ENCODE peak calls at places on chromosomes 5 and 9, in ten cellular contexts. H is AG09319, U is Calu3, C is bronchial epithelial cell, V is HCT116, D is A549, Y is neural crest cell, K is WERI-Rb-1, Z is PC-3, Q is mammary epithelial cell. S is an unnamed sample.
A peak's percentile ranks its signal among the peaks of the same experiment; 100 is the strongest.

GRCh38 chr5:136033848-136034247 is 5.1 kb downstream of the TGFBI start:
- DNase-seq in H (no peak), U (no peak), C (peak; percentile 94), V (no peak), D (no peak), Y (no peak), K (no peak), Z (no peak), Q (peak; percentile 91), S (no peak)

GRCh38 chr5:92559743-92560142 is 1021.3 kb downstream of the NR2F1-AS1 start:
- DNase-seq in H (no peak), U (no peak), C (peak; percentile 26), V (peak; percentile 51), D (no peak), Y (no peak), K (no peak), Z (peak; percentile 34), Q (peak; percentile 33), S (no peak)

GRCh38 chr5:157731272-157732129 is at the start of gene THG1L:
- DNase-seq in H (peak; percentile 93), U (peak; percentile 99), C (peak; percentile 95), V (peak; percentile 95), D (peak; percentile 99), Y (peak; percentile 99), K (peak; percentile 99), Z (peak; percentile 100), Q (peak; percentile 98), S (peak; percentile 96)

GRCh38 chr5:173320259-173320658 is 8.0 kb downstream of the STC2 start:
- DNase-seq in H (no peak), U (no peak), C (no peak), V (no peak), D (no peak), Y (no peak), K (peak; percentile 24), Z (no peak), Q (no peak), S (no peak)

GRCh38 chr9:34623386-34624235 is 3.3 kb upstream of the DCTN3 start:
- DNase-seq in H (no peak), U (no peak), C (no peak), V (no peak), D (no peak), Y (no peak), K (no peak), Z (no peak), Q (no peak), S (no peak)

GRCh38 chr9:137167752-137168574 is 1.9 kb downstream of the LRRC26 start:
- DNase-seq in H (no peak), U (no peak), C (no peak), V (no peak), D (no peak), Y (peak; percentile 26), K (peak; percentile 82), Z (no peak), Q (no peak), S (peak; percentile 52)

GRCh38 chr9:133991211-133991921 is 758 bp downstream of the VAV2 start:
- DNase-seq in H (no peak), U (peak; percentile 32), C (no peak), V (no peak), D (no peak), Y (no peak), K (no peak), Z (no peak), Q (peak; percentile 15), S (no peak)

GRCh38 chr5:124285071-124285470 is 461.4 kb downstream of the ZNF608 start:
- DNase-seq in H (no peak), U (peak; percentile 55), C (peak; percentile 78), V (no peak), D (no peak), Y (no peak), K (no peak), Z (no peak), Q (peak; percentile 49), S (no peak)

GRCh38 chr5:84306617-84307016 is 78.1 kb downstream of the EDIL3 start:
- DNase-seq in H (no peak), U (no peak), C (no peak), V (no peak), D (no peak), Y (no peak), K (no peak), Z (peak; percentile 32), Q (no peak), S (no peak)

GRCh38 chr5:84298628-84299027 is 86.1 kb downstream of the EDIL3 start:
- DNase-seq in H (no peak), U (no peak), C (no peak), V (no peak), D (no peak), Y (no peak), K (no peak), Z (no peak), Q (no peak), S (no peak)

GRCh38 chr5:84303315-84303714 is 81.4 kb downstream of the EDIL3 start:
- DNase-seq in H (no peak), U (no peak), C (peak; percentile 75), V (no peak), D (no peak), Y (no peak), K (no peak), Z (peak; percentile 75), Q (no peak), S (no peak)

GRCh38 chr5:84301535-84301934 is 83.1 kb downstream of the EDIL3 start:
- DNase-seq in H (no peak), U (no peak), C (peak; percentile 63), V (no peak), D (no peak), Y (no peak), K (no peak), Z (peak; percentile 77), Q (no peak), S (no peak)

DNA sequence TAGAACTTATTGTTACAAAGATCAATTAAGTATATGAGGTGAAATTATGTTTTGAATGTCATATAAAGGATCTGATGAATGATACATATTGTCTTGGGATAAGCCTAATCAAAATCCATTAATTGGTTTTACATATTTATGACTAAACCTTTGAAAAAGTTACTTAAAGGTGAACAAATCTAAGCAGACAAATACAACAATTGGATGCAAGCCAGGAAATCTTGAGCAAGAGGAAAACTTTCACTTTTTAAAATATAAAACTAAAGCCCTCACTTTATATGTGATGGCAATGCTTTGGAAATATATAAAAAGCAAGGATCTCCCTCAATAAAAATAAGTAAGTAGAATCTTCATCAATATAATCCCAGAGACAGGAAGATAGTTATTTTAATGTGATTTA is 80.1 kb downstream of the EDIL3 start:
- DNase-seq in H (no peak), U (no peak), C (peak; percentile 26), V (no peak), D (no peak), Y (no peak), K (no peak), Z (no peak), Q (no peak), S (no peak)
- TF ChIP-seq CTCF in H (no peak), U (no peak), C (no peak), V (no peak), D (no peak), Y (no peak), K (no peak), Z (no peak), Q (no peak), S (no peak)

DNA sequence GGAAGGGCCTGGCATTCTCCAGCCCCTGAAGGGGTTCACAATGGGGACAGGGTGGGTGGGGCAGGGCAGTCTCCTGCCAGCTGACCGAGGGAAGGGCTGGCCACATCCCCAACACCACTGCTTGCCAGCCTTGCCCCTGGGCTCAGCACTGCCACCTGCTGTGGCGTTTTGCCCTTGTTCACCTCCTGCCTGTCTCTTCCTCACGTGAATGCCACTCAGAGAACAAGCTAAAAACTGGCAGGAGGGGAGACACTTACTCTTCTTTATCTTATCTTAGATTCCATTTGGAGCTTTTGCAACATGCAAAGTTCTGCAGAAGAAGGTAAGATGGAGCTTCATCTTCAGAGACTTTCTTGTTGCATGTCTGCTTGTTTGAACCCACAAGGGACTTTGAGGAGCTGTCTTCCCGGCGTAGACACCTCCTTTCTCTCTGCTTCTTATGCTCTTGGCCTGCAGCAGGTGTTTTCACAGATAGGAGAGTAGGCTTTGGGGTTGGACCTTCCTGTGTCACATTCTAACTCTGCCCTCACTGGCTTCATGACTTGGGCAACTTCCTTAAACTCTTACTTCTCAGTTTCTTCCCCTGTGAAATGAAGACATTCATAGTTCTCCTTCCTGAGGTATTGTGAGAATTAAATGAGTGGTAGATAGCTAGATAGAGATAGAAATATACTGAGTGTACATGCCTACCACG is 4.1 kb downstream of the LRSAM1 start:
- DNase-seq in H (no peak), U (peak; percentile 59), C (no peak), V (no peak), D (peak; percentile 40), Y (no peak), K (no peak), Z (peak; percentile 49), Q (peak; percentile 21), S (no peak)
- TF ChIP-seq CTCF in H (peak; percentile 15), U (peak; percentile 26), C (peak; percentile 77), V (peak; percentile 69), D (peak; percentile 56), Y (peak; percentile 29), K (peak; percentile 74), Z (peak; percentile 43), Q (peak; percentile 69), S (peak; percentile 63)

GRCh38 chr5:10723519-10723918 is 37.5 kb downstream of the DAP start:
- DNase-seq in H (no peak), U (no peak), C (no peak), V (no peak), D (no peak), Y (no peak), K (no peak), Z (no peak), Q (no peak), S (no peak)

GRCh38 chr5:10726913-10727517 is 34.0 kb downstream of the DAP start:
- DNase-seq in H (no peak), U (peak; percentile 27), C (no peak), V (no peak), D (no peak), Y (no peak), K (no peak), Z (no peak), Q (no peak), S (no peak)

GRCh38 chr5:10726179-10726912 is 34.7 kb downstream of the DAP start:
- DNase-seq in H (no peak), U (no peak), C (no peak), V (no peak), D (no peak), Y (no peak), K (no peak), Z (peak; percentile 49), Q (no peak), S (no peak)

GRCh38 chr5:10725636-10726035 is 35.4 kb downstream of the DAP start:
- DNase-seq in H (no peak), U (no peak), C (no peak), V (no peak), D (no peak), Y (no peak), K (no peak), Z (peak; percentile 72), Q (no peak), S (no peak)

DNA sequence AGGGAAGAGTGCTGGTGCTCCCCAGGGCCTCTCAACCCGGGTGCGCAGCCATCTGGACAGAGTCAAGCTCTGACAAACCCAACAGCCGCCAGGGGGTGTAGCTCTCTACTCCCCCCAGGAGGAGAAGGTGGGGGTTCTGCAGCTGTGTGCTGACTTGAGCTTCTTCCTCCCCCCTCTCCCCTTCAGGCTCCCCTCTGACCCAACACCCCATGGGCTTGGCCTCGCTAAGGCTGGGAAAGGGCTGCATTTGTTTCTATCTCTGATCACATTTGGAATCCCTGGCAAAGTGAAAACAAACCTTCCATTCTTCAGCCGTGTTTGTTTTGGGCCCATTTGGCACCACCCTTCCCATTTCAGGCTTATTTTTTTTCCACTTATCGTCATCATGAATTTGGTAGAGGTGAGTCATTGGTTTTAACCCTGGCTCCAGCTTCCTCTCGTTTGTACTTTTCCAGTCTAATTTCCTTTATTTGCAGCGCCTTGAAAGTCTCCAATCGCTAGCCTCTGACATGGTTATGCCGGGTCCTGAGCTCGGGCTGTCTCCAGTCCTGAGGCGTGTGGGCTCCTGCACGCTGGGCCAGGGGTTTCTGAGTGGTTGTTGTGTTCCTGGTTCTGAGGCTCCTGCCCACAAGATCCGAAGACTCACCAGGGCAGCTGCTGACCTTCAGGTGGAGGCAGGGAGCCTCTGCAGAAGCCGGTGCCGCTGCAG is 36.1 kb downstream of the DAP start:
- DNase-seq in H (no peak), U (peak; percentile 82), C (peak; percentile 80), V (peak; percentile 75), D (peak; percentile 84), Y (no peak), K (peak; percentile 42), Z (peak; percentile 100), Q (peak; percentile 76), S (no peak)
- TF ChIP-seq CTCF in H (peak; percentile 6), U (peak; percentile 77), C (peak; percentile 41), V (peak; percentile 82), D (peak; percentile 55), Y (no peak), K (peak; percentile 49), Z (peak; percentile 88), Q (no peak), S (no peak)

GRCh38 chr9:38068616-38068865 is 486 bp downstream of the SHB start:
- DNase-seq in H (no peak), U (no peak), C (no peak), V (no peak), D (no peak), Y (peak; percentile 22), K (peak; percentile 39), Z (peak; percentile 29), Q (peak; percentile 57), S (no peak)

GRCh38 chr9:38067611-38067891 is 1.5 kb downstream of the SHB start:
- DNase-seq in H (no peak), U (no peak), C (no peak), V (no peak), D (no peak), Y (no peak), K (peak; percentile 14), Z (no peak), Q (no peak), S (no peak)

GRCh38 chr9:38067892-38068615 is 973 bp downstream of the SHB start:
- DNase-seq in H (no peak), U (no peak), C (no peak), V (no peak), D (no peak), Y (peak; percentile 12), K (no peak), Z (no peak), Q (no peak), S (no peak)

GRCh38 chr9:38066167-38066906 is 2.7 kb downstream of the SHB start:
- DNase-seq in H (no peak), U (no peak), C (peak; percentile 62), V (no peak), D (no peak), Y (no peak), K (peak; percentile 58), Z (peak; percentile 22), Q (peak; percentile 52), S (no peak)

DNA sequence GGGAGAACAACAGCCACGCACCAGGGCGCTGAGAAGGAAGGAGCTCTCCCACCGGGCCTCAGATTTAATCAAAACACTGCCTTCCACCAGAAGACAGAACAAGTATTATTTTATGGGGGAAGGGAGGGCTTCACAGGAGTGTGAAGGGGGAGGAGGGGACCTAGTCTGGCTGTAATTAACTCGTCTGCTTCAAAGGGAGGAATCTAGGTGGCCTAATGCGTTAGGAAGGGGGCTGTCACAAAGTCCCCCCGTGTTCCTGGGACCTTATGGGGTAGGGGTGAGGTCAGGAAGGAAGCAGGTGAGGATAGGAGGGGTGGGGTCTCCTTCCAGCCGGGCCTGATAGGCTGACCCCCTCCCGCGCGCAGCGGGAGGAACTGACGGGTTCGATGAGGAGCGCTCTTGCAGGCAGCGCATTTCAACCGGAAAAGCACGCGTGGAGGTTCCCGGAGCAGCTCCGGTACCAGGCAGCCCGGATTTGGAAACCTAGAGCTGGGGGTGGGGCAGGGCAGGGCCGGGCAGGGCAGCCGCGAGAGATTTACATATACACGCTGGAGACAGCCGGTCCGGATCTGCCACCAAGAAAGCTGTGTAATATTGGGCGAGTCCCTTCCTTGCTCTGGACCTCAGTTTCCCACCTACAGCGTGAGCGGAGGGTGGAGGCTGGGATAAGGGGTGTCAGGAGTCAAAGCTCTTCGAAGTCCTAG is 2.0 kb downstream of the SHB start:
- DNase-seq in H (no peak), U (no peak), C (peak; percentile 38), V (no peak), D (no peak), Y (no peak), K (peak; percentile 32), Z (peak; percentile 16), Q (peak; percentile 45), S (no peak)
- TF ChIP-seq CTCF in H (no peak), U (no peak), C (no peak), V (no peak), D (no peak), Y (no peak), K (no peak), Z (no peak), Q (no peak), S (no peak)

S was measured in LNCaP clone FGC.